ENCODE peak calls at places on chromosomes 6 and 20, in ten cellular contexts. H is 8988T; D is fibroblast of lung; Z is uterus; N is cardiac muscle cell; O is NCI-H226; S is activated T-cell treated with anti-CD3 and anti-CD28 coated beads, Interleukin-2, amount 50 U/mL, for 24 hours; Q is T-cell; M is B cell; T is mammary epithelial cell. B is an unnamed sample.

GRCh38 chr6:167804281-167805013 is 22.3 kb upstream of the AFDN start:
- DNase-seq in Z (no peak), M (no peak), Q (no peak), H (no peak), N (no peak), O (no peak), T (no peak), S (no peak), D (no peak), B (no peak)

GRCh38 chr20:14331671-14332070 is 5.7 kb downstream of the FLRT3 start:
- DNase-seq in H (no peak), S (no peak), T (no peak), O (no peak), N (no peak), D (no peak), Z (no peak), M (no peak), Q (no peak), B (no peak)

GRCh38 chr6:24460966-24461365 is 28.4 kb downstream of the GPLD1 start:
- DNase-seq in M (no peak), T (no peak), H (no peak), N (no peak), O (no peak), S (no peak), Q (no peak), D (no peak), Z (no peak), B (no peak)

GRCh38 chr20:38260378-38261053 is at the start of gene KIAA1755:
- DNase-seq in S (no peak), D (peak; percentile 32), H (no peak), M (no peak), T (no peak), N (peak; percentile 8), Q (no peak), O (no peak), Z (peak; percentile 31), B (no peak)

GRCh38 chr20:5361176-5361575 is 44.4 kb upstream of the PROKR2 start:
- DNase-seq in Z (no peak), M (no peak), H (no peak), D (no peak), N (no peak), Q (no peak), T (no peak), S (no peak), O (no peak), B (no peak)

GRCh38 chr6:26003102-26003694 is 40.6 kb downstream of the TRIM38 start:
- DNase-seq in S (peak; percentile 43), N (peak; percentile 70), T (peak; percentile 33), M (peak; percentile 52), H (peak; percentile 29), Q (peak; percentile 33), Z (peak; percentile 69), O (no peak), D (peak; percentile 41), B (no peak)

GRCh38 chr6:127515794-127516675 is 3.1 kb downstream of the MTCL3 start:
- DNase-seq in Z (peak; percentile 40), H (peak; percentile 66), O (peak; percentile 74), T (peak; percentile 29), S (peak; percentile 82), D (peak; percentile 74), M (peak; percentile 54), Q (peak; percentile 54), N (peak; percentile 90), B (no peak)

GRCh38 chr6:161233986-161234620 is 39.8 kb downstream of the AGPAT4 start:
- DNase-seq in S (no peak), M (no peak), T (peak; percentile 73), Q (no peak), H (no peak), Z (peak; percentile 92), N (peak; percentile 51), D (peak; percentile 92), O (peak; percentile 94), B (no peak)

GRCh38 chr6:33822575-33823395 is 19.0 kb upstream of the MLN start:
- DNase-seq in S (no peak), Z (no peak), H (peak; percentile 91), T (no peak), O (peak; percentile 50), D (no peak), N (peak; percentile 39), M (no peak), Q (no peak), B (no peak)